ENCODE peak calls at places on chromosomes 4 and X, in ten cellular contexts. H, J, A, Z, R, W, I, K, P and G are unnamed samples.

GRCh38 chr4:123573866-123574508 is 177.4 kb downstream of the SPRY1 start:
- DNase-seq in H (no peak), J (no peak), A (no peak), Z (no peak), R (no peak), W (no peak), I (no peak), K (no peak), P (no peak), G (no peak)

GRCh38 chrX:53456254-53456653 is 22.1 kb upstream of the HSD17B10 start:
- DNase-seq in H (no peak), J (no peak), A (peak), Z (no peak), R (peak), W (no peak), I (no peak), K (peak), P (no peak), G (no peak)

GRCh38 chr4:54898163-54898562 is 227.2 kb downstream of the KDR start:
- DNase-seq in H (no peak), J (no peak), A (no peak), Z (no peak), R (no peak), W (no peak), I (no peak), K (peak), P (no peak), G (no peak)

GRCh38 chr4:76782837-76783236 is 115.1 kb downstream of the SOWAHB start:
- DNase-seq in H (no peak), J (no peak), A (peak), Z (no peak), R (peak), W (no peak), I (no peak), K (peak), P (no peak), G (no peak)

GRCh38 chr4:622071-622995 is 3.0 kb upstream of the PDE6B start:
- DNase-seq in H (no peak), J (no peak), A (peak), Z (peak), R (no peak), W (peak), I (no peak), K (no peak), P (peak), G (no peak)

GRCh38 chrX:122857734-122858133 is 326.3 kb upstream of the GRIA3 start:
- DNase-seq in H (no peak), J (no peak), A (no peak), Z (no peak), R (no peak), W (no peak), I (no peak), K (no peak), P (no peak), G (no peak)

GRCh38 chrX:120456973-120457372 is 12.1 kb downstream of the LAMP2 start:
- DNase-seq in H (no peak), J (no peak), A (no peak), Z (no peak), R (peak), W (no peak), I (peak), K (peak), P (no peak), G (no peak)

GRCh38 chrX:19457662-19458061 is 57.6 kb downstream of the MAP3K15 start:
- DNase-seq in H (no peak), J (no peak), A (no peak), Z (no peak), R (no peak), W (no peak), I (no peak), K (no peak), P (no peak), G (no peak)

GRCh38 chrX:9207142-9207541 is 173.2 kb upstream of the FAM9B start:
- DNase-seq in H (no peak), J (no peak), A (peak), Z (no peak), R (no peak), W (no peak), I (no peak), K (peak), P (no peak), G (no peak)

GRCh38 chrX:118189628-118190027 is 73.0 kb upstream of the KLHL13 start:
- DNase-seq in H (no peak), J (peak), A (no peak), Z (no peak), R (no peak), W (no peak), I (no peak), K (no peak), P (no peak), G (no peak)

GRCh38 chrX:31127716-31128115 is 55.9 kb upstream of the FTHL17 start:
- DNase-seq in H (no peak), J (no peak), A (no peak), Z (no peak), R (no peak), W (no peak), I (no peak), K (no peak), P (no peak), G (no peak)

GRCh38 chr4:111296466-111296865 is 673.6 kb upstream of the PITX2 start:
- DNase-seq in H (no peak), J (no peak), A (no peak), Z (no peak), R (no peak), W (no peak), I (no peak), K (no peak), P (no peak), G (no peak)

GRCh38 chr4:13347517-13348125 is 136.5 kb downstream of the RAB28 start:
- DNase-seq in H (no peak), J (no peak), A (no peak), Z (no peak), R (peak), W (no peak), I (no peak), K (peak), P (no peak), G (no peak)

GRCh38 chr4:139559692-139560091 is 3.7 kb upstream of the SETD7 start:
- DNase-seq in H (no peak), J (no peak), A (no peak), Z (no peak), R (no peak), W (no peak), I (no peak), K (no peak), P (no peak), G (no peak)
- H3K27ac ChIP-seq in H (peak), J (peak), A (no peak), Z (peak), R (no peak), W (no peak), I (no peak), K (no peak), P (no peak), G (no peak)

DNA sequence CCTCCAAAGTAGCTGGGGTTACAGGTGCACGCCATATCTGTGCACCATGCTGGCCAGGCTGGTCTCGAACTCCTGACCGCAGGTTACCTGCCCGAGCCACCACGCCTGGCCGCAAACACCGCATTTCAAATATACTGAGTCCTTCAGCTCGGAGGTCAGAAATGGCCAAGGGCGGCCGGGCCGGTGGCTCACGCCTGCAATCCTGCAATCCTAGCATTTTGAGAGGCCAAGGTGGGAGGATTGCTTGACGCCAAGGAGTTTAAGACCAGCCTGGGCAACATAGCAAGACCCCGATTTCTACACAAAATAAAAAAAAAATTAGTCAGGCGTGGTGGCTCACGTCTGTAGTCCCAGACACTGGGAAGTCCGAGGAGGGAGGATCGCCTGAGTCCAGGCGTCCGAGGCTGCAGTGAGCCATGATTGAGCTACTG is 71.9 kb upstream of the PPP2R3B start:
- DNase-seq in H (no peak), J (no peak), A (no peak), Z (no peak), R (no peak), W (peak), I (no peak), K (no peak), P (no peak), G (no peak)
- H3K27ac ChIP-seq in H (no peak), J (no peak), A (no peak), Z (no peak), R (no peak), W (no peak), I (no peak), K (no peak), P (no peak), G (no peak)

GRCh38 chr4:10033191-10033881 is 12.0 kb upstream of the SLC2A9 start:
- DNase-seq in H (no peak), J (peak), A (peak), Z (no peak), R (peak), W (no peak), I (no peak), K (peak), P (peak), G (no peak)

GRCh38 chr4:10035130-10035529 is 13.8 kb upstream of the SLC2A9 start:
- DNase-seq in H (no peak), J (no peak), A (no peak), Z (peak), R (no peak), W (no peak), I (no peak), K (no peak), P (no peak), G (no peak)

GRCh38 chr4:10032625-10033024 is 11.3 kb upstream of the SLC2A9 start:
- DNase-seq in H (no peak), J (peak), A (peak), Z (peak), R (peak), W (no peak), I (no peak), K (peak), P (peak), G (no peak)

GRCh38 chr4:10034612-10035104 is 13.4 kb upstream of the SLC2A9 start:
- DNase-seq in H (no peak), J (no peak), A (no peak), Z (no peak), R (no peak), W (no peak), I (no peak), K (no peak), P (no peak), G (no peak)

GRCh38 chr4:10034136-10034535 is 12.8 kb upstream of the SLC2A9 start:
- DNase-seq in H (no peak), J (no peak), A (no peak), Z (no peak), R (no peak), W (no peak), I (no peak), K (no peak), P (no peak), G (no peak)
- H3K27ac ChIP-seq in H (peak), J (no peak), A (peak), Z (no peak), R (no peak), W (no peak), I (no peak), K (peak), P (no peak), G (no peak)

GRCh38 chr4:7854211-7854610 is 85.5 kb downstream of the AFAP1 start:
- DNase-seq in H (no peak), J (no peak), A (no peak), Z (no peak), R (no peak), W (no peak), I (no peak), K (no peak), P (no peak), G (no peak)

GRCh38 chr4:7853271-7853670 is 86.4 kb downstream of the AFAP1 start:
- DNase-seq in H (no peak), J (no peak), A (no peak), Z (no peak), R (no peak), W (no peak), I (no peak), K (no peak), P (no peak), G (no peak)

GRCh38 chr4:7852568-7853185 is 87.0 kb downstream of the AFAP1 start:
- DNase-seq in H (no peak), J (peak), A (no peak), Z (no peak), R (no peak), W (no peak), I (no peak), K (no peak), P (no peak), G (no peak)

GRCh38 chr4:7855731-7856130 is 83.9 kb downstream of the AFAP1 start:
- DNase-seq in H (no peak), J (no peak), A (no peak), Z (no peak), R (no peak), W (no peak), I (no peak), K (no peak), P (no peak), G (no peak)

DNA sequence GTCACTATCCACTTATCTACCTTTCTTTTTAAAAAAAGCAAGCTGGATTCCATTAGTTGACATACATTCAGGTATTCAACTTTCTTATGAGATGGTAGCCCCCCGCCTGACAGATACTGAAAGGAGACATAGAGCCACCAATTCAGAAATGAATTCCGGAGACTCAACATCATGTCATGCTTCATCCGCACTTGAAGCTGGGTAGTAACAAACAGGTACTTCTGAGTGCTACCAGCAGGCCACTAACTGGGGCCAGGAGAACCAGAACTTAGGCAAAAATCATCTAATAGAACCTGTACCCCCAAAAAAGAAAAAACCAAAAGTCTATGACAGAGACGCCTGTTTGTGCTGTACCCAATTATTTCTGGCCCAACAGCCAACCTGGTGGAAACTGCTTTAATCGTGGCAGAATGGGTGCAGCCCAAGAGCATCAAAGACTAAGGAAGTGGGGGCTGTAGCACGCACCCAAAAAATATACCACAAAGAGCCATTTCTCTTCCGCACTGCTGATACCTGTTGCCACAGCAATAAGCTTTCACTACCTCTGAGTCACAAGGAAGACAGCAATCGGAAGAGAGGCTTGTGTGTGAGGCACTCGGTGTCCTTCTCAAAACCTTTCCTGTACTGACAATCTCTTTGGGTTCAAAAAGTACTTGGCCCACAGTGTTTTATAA is 84.8 kb downstream of the AFAP1 start:
- DNase-seq in H (no peak), J (no peak), A (no peak), Z (no peak), R (no peak), W (no peak), I (peak), K (no peak), P (no peak), G (no peak)
- H3K27ac ChIP-seq in H (peak), J (no peak), A (no peak), Z (no peak), R (no peak), W (no peak), I (peak), K (peak), P (no peak), G (no peak)

GRCh38 chr4:82811392-82811791 is 12.8 kb upstream of the SCD5 start:
- DNase-seq in H (no peak), J (no peak), A (no peak), Z (no peak), R (no peak), W (no peak), I (no peak), K (no peak), P (no peak), G (no peak)
- H3K27ac ChIP-seq in H (no peak), J (no peak), A (no peak), Z (no peak), R (no peak), W (no peak), I (no peak), K (no peak), P (no peak), G (no peak)

DNA sequence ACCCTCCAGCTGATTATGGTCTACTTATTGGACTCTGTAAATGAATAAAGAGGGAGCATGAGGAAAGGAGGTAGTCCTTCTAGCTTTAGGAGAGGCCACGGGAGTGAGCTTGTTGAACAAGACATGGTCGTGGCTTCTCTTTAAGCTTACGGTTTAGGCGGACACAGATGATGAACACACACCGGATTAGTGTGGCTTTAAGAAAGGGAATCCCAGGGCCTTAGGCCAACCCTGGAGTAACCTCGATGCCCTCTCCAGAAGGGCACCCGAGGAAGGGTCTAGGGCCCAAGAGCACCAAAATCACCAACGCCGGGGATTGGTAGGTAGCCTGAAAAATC is 39.4 kb downstream of the ERVMER34-1 start:
- DNase-seq in H (no peak), J (no peak), A (no peak), Z (no peak), R (peak), W (no peak), I (no peak), K (no peak), P (no peak), G (no peak)
- H3K27ac ChIP-seq in H (peak), J (peak), A (no peak), Z (no peak), R (no peak), W (peak), I (peak), K (no peak), P (no peak), G (no peak)

DNA sequence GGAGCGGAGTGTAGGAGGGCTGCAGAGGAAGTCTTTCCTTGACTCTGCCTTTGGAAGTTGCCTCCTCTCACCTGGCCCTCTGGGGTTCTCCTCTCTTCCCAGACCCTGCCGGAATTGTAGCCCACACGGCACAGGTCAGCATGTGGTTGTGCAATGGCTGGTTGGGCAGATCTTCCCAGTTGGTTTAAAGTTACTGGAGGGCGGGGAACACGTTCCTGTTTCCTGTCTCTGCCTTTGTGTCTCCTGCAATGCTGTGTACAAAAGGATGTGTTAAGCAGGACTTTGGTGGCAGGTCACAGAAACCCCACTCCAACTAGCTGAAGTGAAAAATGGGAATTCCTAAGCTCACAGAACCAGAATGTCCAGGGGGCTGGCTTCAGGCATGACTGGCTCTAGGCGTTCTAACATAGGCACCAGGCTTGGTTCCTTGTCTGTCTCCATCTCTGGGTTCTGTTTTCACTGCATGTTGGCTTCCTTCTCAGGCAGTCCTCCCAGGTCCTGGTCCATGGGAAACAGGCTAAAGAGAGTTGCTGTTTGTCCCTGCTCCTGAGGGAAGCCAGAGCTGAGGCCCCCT is 19.9 kb downstream of the SORCS2 start:
- DNase-seq in H (no peak), J (no peak), A (no peak), Z (no peak), R (no peak), W (no peak), I (no peak), K (no peak), P (no peak), G (no peak)
- H3K27ac ChIP-seq in H (no peak), J (no peak), A (no peak), Z (no peak), R (peak), W (no peak), I (no peak), K (no peak), P (no peak), G (no peak)

GRCh38 chr4:48905363-48906015 is 1.1 kb downstream of the OCIAD2 start:
- DNase-seq in H (no peak), J (peak), A (peak), Z (peak), R (peak), W (no peak), I (no peak), K (peak), P (no peak), G (no peak)

GRCh38 chr4:48907706-48908477 is 1.3 kb upstream of the OCIAD2 start:
- DNase-seq in H (no peak), J (no peak), A (no peak), Z (no peak), R (peak), W (no peak), I (no peak), K (no peak), P (no peak), G (no peak)

GRCh38 chr4:48908687-48909086 is 2.1 kb upstream of the OCIAD2 start:
- DNase-seq in H (no peak), J (no peak), A (no peak), Z (no peak), R (no peak), W (no peak), I (no peak), K (no peak), P (no peak), G (no peak)

GRCh38 chr4:48904541-48905142 is 1.9 kb downstream of the OCIAD2 start:
- DNase-seq in H (no peak), J (no peak), A (no peak), Z (no peak), R (no peak), W (no peak), I (no peak), K (peak), P (no peak), G (no peak)

DNA sequence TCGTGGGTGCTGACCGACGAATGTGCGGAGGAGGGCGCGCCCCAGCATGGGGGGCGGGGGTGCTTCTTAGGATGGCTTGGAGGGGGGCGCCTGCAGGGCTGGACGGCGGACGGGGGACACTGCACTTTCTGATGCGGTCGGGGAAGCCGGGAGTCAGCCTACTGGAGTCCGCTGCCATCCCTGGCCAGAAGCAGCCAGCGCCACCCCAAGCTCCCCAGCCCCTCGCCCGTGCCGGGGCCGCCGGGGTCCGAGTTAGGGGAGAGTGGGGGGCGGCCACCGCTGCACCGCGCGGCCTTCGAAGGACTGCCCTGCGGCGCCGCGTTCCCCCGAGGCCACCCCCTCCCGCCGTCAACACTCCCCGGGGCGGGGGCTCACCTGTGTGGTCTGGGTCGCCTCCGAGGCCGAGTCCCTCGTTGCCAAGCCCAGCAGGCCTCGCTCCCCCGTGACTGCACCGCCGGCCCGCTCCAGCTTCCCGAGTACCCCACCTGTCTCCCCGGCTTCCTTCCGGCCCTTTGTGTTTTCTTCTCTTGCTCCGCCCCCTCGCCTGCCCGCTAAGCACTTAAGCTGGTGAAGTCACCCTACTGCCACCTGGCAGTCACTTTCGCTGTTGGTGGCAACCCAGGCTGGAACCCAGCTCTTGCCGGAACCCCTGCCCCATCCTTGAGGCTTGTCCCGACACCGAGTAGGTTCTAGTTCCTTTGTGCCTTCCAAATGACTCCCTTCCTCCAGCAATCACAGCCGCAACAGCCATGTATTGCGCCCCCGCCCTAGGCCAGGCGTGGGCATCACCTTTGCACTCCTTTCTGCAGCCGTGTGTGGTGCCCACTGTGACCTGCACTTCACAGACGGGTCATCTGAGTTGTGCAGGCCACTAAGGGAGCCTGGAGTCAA is at the start of gene OCIAD2:
- DNase-seq in H (peak), J (peak), A (peak), Z (peak), R (peak), W (peak), I (peak), K (no peak), P (peak), G (peak)
- H3K27ac ChIP-seq in H (peak), J (peak), A (no peak), Z (peak), R (peak), W (peak), I (peak), K (no peak), P (peak), G (peak)